ENCODE peak calls at places on chromosomes 11 and 22, in seven cellular contexts. N, I, Z, A, M, D and O are unnamed samples.

GRCh38 chr22:38755911-38756532 is at the start of gene SUN2:
- DNase-seq in M (peak), A (peak), I (peak), D (peak), Z (peak), N (peak), O (peak)

GRCh38 chr22:38243007-38243775 is 29.6 kb downstream of the TMEM184B start:
- DNase-seq in Z (peak), D (no peak), M (peak), A (no peak), I (peak), N (no peak), O (no peak)

GRCh38 chr11:7020183-7020917 is at the start of the genes NLRP14 and ZNF214:
- DNase-seq in D (no peak), N (no peak), A (peak), I (peak), Z (no peak), M (peak), O (no peak)

GRCh38 chr22:45441158-45441557 is 27.7 kb downstream of the RIBC2 start:
- DNase-seq in M (peak), I (peak), N (peak), D (peak), Z (peak), A (peak), O (no peak)

GRCh38 chr11:114377612-114378267 is 22.6 kb downstream of the C11orf71 start:
- DNase-seq in D (no peak), A (no peak), N (no peak), Z (no peak), M (no peak), I (no peak), O (no peak)

GRCh38 chr11:134412508-134413333 is 679 bp upstream of the B3GAT1 start:
- DNase-seq in D (no peak), N (no peak), M (peak), I (peak), Z (peak), A (peak), O (no peak)

GRCh38 chr11:3669742-3670183 is 1.4 kb downstream of the CHRNA10 start:
- DNase-seq in D (no peak), I (no peak), Z (no peak), A (no peak), N (no peak), M (no peak), O (no peak)

GRCh38 chr11:44126304-44126703 is 30.8 kb downstream of the EXT2 start:
- DNase-seq in I (no peak), M (no peak), N (no peak), A (no peak), D (no peak), Z (no peak), O (no peak)

GRCh38 chr11:61949169-61950034 is 749 bp upstream of the BEST1 start:
- DNase-seq in A (peak), I (peak), M (peak), D (peak), Z (peak), N (no peak), O (no peak)

GRCh38 chr11:126484266-126484665 is 128.8 kb downstream of the ST3GAL4 start:
- DNase-seq in I (no peak), N (no peak), D (no peak), A (no peak), M (no peak), Z (no peak), O (no peak)

GRCh38 chr22:35421121-35421520 is 21.2 kb downstream of the MCM5 start:
- DNase-seq in Z (no peak), M (no peak), I (no peak), N (no peak), A (no peak), D (no peak), O (no peak)

GRCh38 chr11:81303265-81303664 is 1430.4 kb downstream of the FAM181B start:
- DNase-seq in I (no peak), A (no peak), D (no peak), Z (no peak), M (no peak), N (no peak), O (no peak)

GRCh38 chr22:46514592-46515207 is 22.7 kb downstream of the CELSR1 start:
- DNase-seq in Z (no peak), A (no peak), M (no peak), I (no peak), N (no peak), D (no peak), O (no peak)

GRCh38 chr11:27013741-27014415 is 20.0 kb downstream of the FIBIN start:
- DNase-seq in D (no peak), I (no peak), M (no peak), N (no peak), A (no peak), Z (no peak), O (no peak)

GRCh38 chr22:40749006-40749405 is 69.7 kb downstream of the MCHR1 start:
- DNase-seq in A (no peak), D (no peak), Z (no peak), I (no peak), M (peak), N (no peak), O (no peak)

GRCh38 chr22:31676700-31677099 is 14.7 kb upstream of the PISD start:
- DNase-seq in N (peak), A (peak), M (peak), I (peak), Z (peak), D (peak), O (peak)

GRCh38 chr11:72599325-72600117 is 74.7 kb downstream of the PDE2A start:
- DNase-seq in A (no peak), M (no peak), N (no peak), I (no peak), Z (no peak), D (no peak), O (no peak)

GRCh38 chr22:46056169-46057041 is 79.4 kb upstream of the WNT7B start:
- DNase-seq in N (no peak), Z (no peak), A (peak), I (peak), M (no peak), D (no peak), O (no peak)

GRCh38 chr11:81869337-81870065 is 864.2 kb downstream of the FAM181B start:
- DNase-seq in D (peak), I (no peak), M (no peak), A (no peak), Z (no peak), N (peak), O (peak)

GRCh38 chr11:43119275-43119970 is 192.4 kb upstream of the API5 start:
- DNase-seq in I (peak), D (no peak), Z (no peak), N (no peak), A (no peak), M (no peak), O (no peak)

GRCh38 chr11:16986434-16987204 is 27.6 kb downstream of the PLEKHA7 start:
- DNase-seq in D (no peak), N (peak), A (no peak), Z (peak), M (peak), I (no peak), O (peak)

GRCh38 chr11:126431401-126432064 is 76.0 kb downstream of the ST3GAL4 start:
- DNase-seq in A (no peak), D (peak), N (no peak), Z (no peak), I (no peak), M (no peak), O (no peak)

GRCh38 chr11:19392321-19392720 is 151.6 kb upstream of the E2F8 start:
- DNase-seq in A (no peak), D (no peak), Z (no peak), I (no peak), N (no peak), M (no peak), O (no peak)

GRCh38 chr11:2509481-2510001 is 64.7 kb downstream of the KCNQ1 start:
- DNase-seq in D (no peak), N (no peak), A (peak), M (no peak), I (no peak), Z (no peak), O (no peak)

GRCh38 chr11:67561971-67562560 is 21.5 kb upstream of the GSTP1 start:
- DNase-seq in M (no peak), N (no peak), D (no peak), I (no peak), A (no peak), Z (no peak), O (no peak)

GRCh38 chr22:17079572-17079971 is 5.2 kb upstream of the IL17RA start:
- DNase-seq in A (no peak), D (peak), I (no peak), M (no peak), N (no peak), Z (no peak), O (no peak)

GRCh38 chr11:65892661-65893317 is 2.3 kb downstream of the CCDC85B start:
- DNase-seq in Z (no peak), D (no peak), M (no peak), N (no peak), A (no peak), I (no peak), O (no peak)

GRCh38 chr11:16047073-16047472 is 309.3 kb downstream of the SOX6 start:
- DNase-seq in Z (no peak), D (no peak), I (no peak), N (no peak), A (no peak), M (no peak), O (no peak)